ENCODE peak calls at places on chromosomes 4 and X, in four cellular contexts. R is WTC11, A is H1, C is K562. Q is an unnamed sample.

GRCh38 chr4:25862411-25863346 is at the start of gene SEL1L3:
- DNase-seq in A (peak), R (peak), C (peak), Q (peak)

GRCh38 chrX:48960291-48960690 is 2.9 kb upstream of the OTUD5 start:
- DNase-seq in R (no peak), A (no peak), C (no peak), Q (no peak)

GRCh38 chr4:8337083-8337482 is 67.5 kb downstream of the HTRA3 start:
- DNase-seq in R (no peak), A (no peak), C (no peak), Q (no peak)

GRCh38 chrX:111868726-111869638 is 7.0 kb upstream of the TRPC5OS start:
- DNase-seq in C (no peak), R (no peak), A (no peak), Q (no peak)

GRCh38 chr4:8821151-8821950 is 50.3 kb downstream of the HMX1 start:
- DNase-seq in C (no peak), R (no peak), A (no peak), Q (peak)

GRCh38 chr4:186688150-186688943 is 35.3 kb downstream of the FAT1 start:
- DNase-seq in A (peak), R (peak), C (no peak), Q (no peak)

GRCh38 chr4:89000844-89001360 is 56.1 kb downstream of the FAM13A start:
- DNase-seq in A (no peak), R (no peak), C (peak), Q (peak)

GRCh38 chr4:52377563-52377962 is 281.5 kb downstream of the USP46 start:
- DNase-seq in R (peak), C (no peak), A (no peak), Q (no peak)

GRCh38 chrX:47743504-47743903 is 84.5 kb upstream of the UXT start:
- DNase-seq in R (no peak), C (no peak), A (no peak), Q (no peak)

GRCh38 chrX:154097597-154098541 is at the start of gene MECP2:
- DNase-seq in C (peak), A (peak), R (peak), Q (peak)

GRCh38 chrX:154098551-154098950 is 1.0 kb upstream of the MECP2 start:
- DNase-seq in A (no peak), C (no peak), R (no peak), Q (no peak)

GRCh38 chrX:154096140-154097002 is 1.1 kb downstream of the MECP2 start:
- DNase-seq in R (no peak), C (peak), A (no peak), Q (no peak)

GRCh38 chrX:154094833-154095232 is 2.7 kb downstream of the MECP2 start:
- DNase-seq in R (no peak), C (no peak), A (no peak), Q (no peak)

GRCh38 chrX:154097003-154097596 is 417 bp downstream of the MECP2 start:
- DNase-seq in C (peak), A (no peak), R (peak), Q (peak)
- TF ChIP-seq TEAD4 in C (no peak), A (no peak), R (no peak), Q (no peak)

GRCh38 chr4:91621446-91621845 is 682.3 kb upstream of the GRID2 start:
- DNase-seq in C (no peak), A (no peak), R (no peak), Q (no peak)

GRCh38 chr4:91620952-91621351 is 682.8 kb upstream of the GRID2 start:
- DNase-seq in C (no peak), A (no peak), R (no peak), Q (no peak)

GRCh38 chr4:91622925-91623600 is 680.7 kb upstream of the GRID2 start:
- DNase-seq in R (peak), A (no peak), C (no peak), Q (no peak)
- TF ChIP-seq TEAD4 in R (no peak), A (peak), C (no peak), Q (no peak)

GRCh38 chr4:37392540-37393255 is 148.2 kb downstream of the NWD2 start:
- DNase-seq in C (no peak), R (no peak), A (no peak), Q (no peak)

GRCh38 chr4:37388672-37389368 is 144.3 kb downstream of the NWD2 start:
- DNase-seq in A (no peak), R (peak), C (no peak), Q (no peak)

GRCh38 chr4:37389369-37389765 is 144.8 kb downstream of the NWD2 start:
- DNase-seq in A (no peak), R (no peak), C (no peak), Q (no peak)

GRCh38 chr4:37393889-37394288 is 149.3 kb downstream of the NWD2 start:
- DNase-seq in C (no peak), A (no peak), R (no peak), Q (no peak)

GRCh38 chr4:37389967-37390580 is 145.5 kb downstream of the NWD2 start:
- DNase-seq in R (peak), A (no peak), C (peak), Q (peak)
- TF ChIP-seq TEAD4 in R (no peak), A (no peak), C (no peak), Q (no peak)

GRCh38 chr4:907103-907400 is 25.1 kb downstream of the GAK start:
- DNase-seq in C (no peak), R (no peak), A (no peak), Q (no peak)

GRCh38 chr4:909131-909571 is 23.0 kb downstream of the GAK start:
- DNase-seq in R (no peak), C (no peak), A (no peak), Q (no peak)

GRCh38 chr4:907691-908437 is 24.3 kb downstream of the GAK start:
- DNase-seq in C (no peak), R (no peak), A (no peak), Q (no peak)

GRCh38 chr4:905485-906214 is 26.5 kb downstream of the GAK start:
- DNase-seq in A (no peak), C (no peak), R (no peak), Q (no peak)

DNA sequence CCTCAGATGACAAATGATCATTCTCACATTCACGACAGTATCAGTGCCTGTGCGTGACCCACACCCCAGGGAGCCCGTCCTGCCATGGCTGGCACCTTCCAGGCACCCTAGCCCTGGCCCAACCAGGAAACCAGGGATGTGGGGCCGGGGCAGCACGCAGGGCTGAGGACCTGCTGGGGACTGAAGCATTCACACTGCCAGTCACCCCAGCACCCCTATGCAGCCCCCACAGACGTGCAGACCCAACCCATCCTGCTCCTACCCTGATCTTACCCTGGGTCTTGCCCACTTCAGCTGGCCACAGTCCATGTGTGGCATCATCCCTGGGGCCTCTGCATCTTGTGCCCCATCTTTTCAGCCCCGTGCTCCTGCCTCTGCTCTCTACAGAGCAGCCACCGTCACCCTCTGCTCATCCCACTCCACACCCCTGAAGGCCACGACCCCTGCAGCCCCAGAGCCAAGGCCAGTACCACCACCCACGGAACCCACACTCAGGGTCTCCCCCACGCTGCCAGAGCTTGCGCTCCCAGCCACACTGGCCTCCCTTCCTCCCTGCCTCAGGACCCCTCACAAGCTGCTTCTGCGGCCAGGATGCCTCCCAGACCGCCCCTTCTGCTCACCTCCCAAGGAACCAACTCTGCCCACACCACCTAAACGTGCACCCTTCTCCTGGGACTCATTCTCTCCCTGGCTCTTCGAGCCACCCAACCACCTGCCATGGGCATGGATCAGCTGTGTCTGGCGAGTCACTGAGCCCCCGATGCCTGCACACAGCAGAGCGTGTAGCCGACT is 25.6 kb downstream of the GAK start:
- DNase-seq in R (no peak), A (no peak), C (no peak), Q (no peak)
- TF ChIP-seq TEAD4 in R (no peak), A (no peak), C (no peak), Q (no peak)

GRCh38 chr4:16248605-16249004 is 22.3 kb upstream of the TAPT1 start:
- DNase-seq in A (no peak), R (no peak), C (no peak), Q (no peak)

GRCh38 chr4:16257611-16258010 is 31.3 kb upstream of the TAPT1 start:
- DNase-seq in A (no peak), C (no peak), R (no peak), Q (no peak)

GRCh38 chr4:16250665-16251365 is 24.5 kb upstream of the TAPT1 start:
- DNase-seq in R (no peak), A (no peak), C (no peak), Q (no peak)

GRCh38 chr4:16256343-16256742 is 30.1 kb upstream of the TAPT1 start:
- DNase-seq in A (no peak), C (no peak), R (peak), Q (no peak)

GRCh38 chr4:16253127-16253960 is 27.1 kb upstream of the TAPT1 start:
- DNase-seq in C (no peak), R (no peak), A (no peak), Q (no peak)
- TF ChIP-seq TEAD4 in C (no peak), R (no peak), A (no peak), Q (peak)

Q was measured in SK-N-SH.